ENCODE peak calls at places on chromosomes 2 and 18, in four cellular contexts. Z is A549; C is brain microvascular endothelial cell; T is CD8-positive, alpha-beta T cell. H is an unnamed sample.

GRCh38 chr2:134431837-134432437 is 178.1 kb downstream of the MGAT5 start:
- DNase-seq in Z (peak), C (no peak), T (no peak), H (no peak)

GRCh38 chr2:64273524-64274398 is 129.5 kb upstream of the PELI1 start:
- DNase-seq in Z (no peak), C (peak), T (no peak), H (no peak)

GRCh38 chr2:46311651-46312223 is 14.5 kb downstream of the EPAS1 start:
- DNase-seq in Z (no peak), C (no peak), T (no peak), H (no peak)

GRCh38 chr2:224038049-224038829 is 847 bp downstream of the SERPINE2 start:
- DNase-seq in Z (peak), C (no peak), T (peak), H (no peak)

GRCh38 chr2:234448506-234449169 is 48.2 kb downstream of the ARL4C start:
- DNase-seq in Z (no peak), C (no peak), T (no peak), H (no peak)

GRCh38 chr2:95352291-95353054 is 50.0 kb upstream of the FAHD2A start:
- DNase-seq in Z (no peak), C (no peak), T (no peak), H (no peak)

GRCh38 chr2:121582272-121582671 is 51.6 kb downstream of the RNU4ATAC start:
- DNase-seq in Z (no peak), C (no peak), T (no peak), H (no peak)

GRCh38 chr2:234691968-234692955 is 195.4 kb upstream of the ARL4C start:
- DNase-seq in Z (no peak), C (no peak), T (no peak), H (no peak)

GRCh38 chr2:234555616-234556249 is 58.9 kb upstream of the ARL4C start:
- DNase-seq in Z (no peak), C (peak), T (no peak), H (no peak)

GRCh38 chr2:4272261-4272858 is 569.0 kb downstream of the DCDC2C start:
- DNase-seq in Z (no peak), C (no peak), T (no peak), H (no peak)

GRCh38 chr2:26169681-26170414 is 3.0 kb upstream of the GAREM2 start:
- DNase-seq in Z (no peak), C (no peak), T (no peak), H (no peak)

GRCh38 chr18:77209587-77209986 is 40.1 kb upstream of the GALR1 start:
- DNase-seq in Z (no peak), C (peak), T (no peak), H (no peak)

GRCh38 chr2:57460875-57461274 is 585.7 kb upstream of the VRK2 start:
- DNase-seq in Z (no peak), C (no peak), T (no peak), H (no peak)

DNA sequence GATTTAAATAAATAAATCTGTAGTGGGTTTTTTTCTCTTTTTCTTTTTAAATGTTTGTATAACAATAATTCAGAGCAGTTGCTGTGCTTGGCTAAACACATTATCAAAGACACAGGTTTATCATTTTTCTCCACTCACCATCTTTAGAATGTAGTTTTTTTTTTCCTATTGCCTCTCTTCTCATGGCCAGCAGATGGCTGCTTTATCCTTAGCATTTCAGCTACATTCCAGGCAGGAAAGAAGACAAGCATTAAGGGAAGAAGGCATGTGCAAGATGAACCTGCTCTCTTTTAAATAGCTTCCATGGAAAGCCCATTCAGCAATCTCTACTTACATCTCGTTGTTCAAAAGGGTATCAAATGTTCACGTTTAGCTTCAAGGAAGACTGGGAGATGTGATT is 42.6 kb downstream of the ARHGAP15 start:
- DNase-seq in Z (no peak), C (no peak), T (no peak), H (no peak)
- TF ChIP-seq CTCF in Z (peak), C (peak), T (no peak), H (peak)

GRCh38 chr18:8480506-8481328 is 128.5 kb upstream of the RAB12 start:
- DNase-seq in Z (peak), C (peak), T (no peak), H (peak)
- TF ChIP-seq CTCF in Z (peak), C (peak), T (no peak), H (peak)

GRCh38 chr2:194550702-194551101 is 1106.3 kb upstream of the SLC39A10 start:
- DNase-seq in Z (no peak), C (no peak), T (no peak), H (no peak)

GRCh38 chr2:194549387-194549786 is 1107.6 kb upstream of the SLC39A10 start:
- DNase-seq in Z (no peak), C (no peak), T (no peak), H (no peak)

GRCh38 chr2:194545978-194546377 is 1111.0 kb upstream of the SLC39A10 start:
- DNase-seq in Z (no peak), C (no peak), T (no peak), H (no peak)
- TF ChIP-seq CTCF in Z (peak), C (no peak), T (no peak), H (no peak)

GRCh38 chr2:100702444-100703134 is 117.3 kb upstream of the NPAS2 start:
- DNase-seq in Z (no peak), C (no peak), T (no peak), H (no peak)

GRCh38 chr2:100703213-100703612 is 116.7 kb upstream of the NPAS2 start:
- DNase-seq in Z (no peak), C (no peak), T (no peak), H (peak)

GRCh38 chr2:100704711-100705110 is 115.2 kb upstream of the NPAS2 start:
- DNase-seq in Z (no peak), C (no peak), T (no peak), H (no peak)

GRCh38 chr2:100704156-100704555 is 115.8 kb upstream of the NPAS2 start:
- DNase-seq in Z (no peak), C (no peak), T (no peak), H (no peak)

DNA sequence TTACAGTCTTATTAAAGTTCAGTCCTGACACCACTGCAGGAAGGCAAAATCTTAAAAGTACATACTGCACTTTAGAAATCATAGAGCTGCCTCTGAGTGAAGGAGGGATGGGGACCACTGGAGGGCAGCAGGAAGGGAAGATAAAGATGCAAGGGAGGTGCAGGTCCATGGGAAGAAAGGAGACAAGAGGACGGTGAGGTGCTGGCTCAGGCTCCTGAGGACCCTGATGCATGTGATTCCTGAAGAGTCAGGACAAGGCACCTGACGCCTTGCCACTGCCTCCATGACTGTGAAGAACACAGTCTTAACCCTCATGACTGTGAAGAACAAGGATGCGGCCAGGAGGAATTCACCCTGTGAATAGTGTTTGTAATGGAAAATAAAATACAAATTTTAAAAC is 116.2 kb upstream of the NPAS2 start:
- DNase-seq in Z (no peak), C (no peak), T (no peak), H (no peak)
- TF ChIP-seq CTCF in Z (no peak), C (no peak), T (no peak), H (no peak)

GRCh38 chr2:18603867-18604572 is 14.7 kb upstream of the NT5C1B start:
- DNase-seq in Z (no peak), C (no peak), T (no peak), H (no peak)
- TF ChIP-seq CTCF in Z (no peak), C (no peak), T (no peak), H (no peak)

GRCh38 chr18:11305507-11305906 is 156.1 kb upstream of the PIEZO2 start:
- DNase-seq in Z (no peak), C (no peak), T (no peak), H (no peak)
- TF ChIP-seq CTCF in Z (no peak), C (no peak), T (no peak), H (no peak)

GRCh38 chr2:32135409-32135808 is 30.3 kb upstream of the SLC30A6 start:
- DNase-seq in Z (peak), C (peak), T (no peak), H (peak)
- TF ChIP-seq CTCF in Z (peak), C (peak), T (peak), H (no peak)